ENCODE peak calls at places on chromosome 3, in four cellular contexts. S is A549, I is body of pancreas, X is endothelial cell of umbilical vein. K is an unnamed sample.

GRCh38 chr3:40550168-40550567 is 25.4 kb downstream of the ZNF621 start:
- DNase-seq in S (no peak), I (no peak), X (no peak), K (no peak)

GRCh38 chr3:23331141-23331935 is 128.2 kb downstream of the UBE2E2 start:
- DNase-seq in S (no peak), I (no peak), X (no peak), K (no peak)

GRCh38 chr3:35385271-35385670 is 254.1 kb upstream of the ARPP21 start:
- DNase-seq in S (no peak), I (no peak), X (no peak), K (no peak)

GRCh38 chr3:86845731-86846130 is 145.2 kb downstream of the VGLL3 start:
- DNase-seq in S (no peak), I (no peak), X (no peak), K (no peak)

GRCh38 chr3:27903447-27903846 is 181.3 kb upstream of the EOMES start:
- DNase-seq in S (no peak), I (no peak), X (no peak), K (no peak)

GRCh38 chr3:79684041-79684440 is 83.8 kb downstream of the ROBO1 start:
- DNase-seq in S (no peak), I (no peak), X (no peak), K (no peak)

GRCh38 chr3:168812234-168812633 is 716.5 kb upstream of the GOLIM4 start:
- DNase-seq in S (no peak), I (no peak), X (no peak), K (no peak)

GRCh38 chr3:133910422-133910821 is 14.7 kb upstream of the RAB6B start:
- DNase-seq in S (no peak), I (no peak), X (no peak), K (no peak)

GRCh38 chr3:116314476-116314875 is 130.8 kb downstream of the LSAMP start:
- DNase-seq in S (no peak), I (no peak), X (no peak), K (no peak)

GRCh38 chr3:186241910-186242821 is 119.9 kb downstream of the DGKG start:
- DNase-seq in S (peak; percentile 92), I (peak; percentile 76), X (peak; percentile 33), K (peak; percentile 86)

GRCh38 chr3:143119974-143120715 is 574 bp downstream of the CHST2 start:
- DNase-seq in S (peak; percentile 18), I (peak; percentile 12), X (peak; percentile 19), K (peak; percentile 20)

GRCh38 chr3:144947895-144948294 is 976.3 kb downstream of the DIPK2A start:
- DNase-seq in S (no peak), I (no peak), X (no peak), K (no peak)

DNA sequence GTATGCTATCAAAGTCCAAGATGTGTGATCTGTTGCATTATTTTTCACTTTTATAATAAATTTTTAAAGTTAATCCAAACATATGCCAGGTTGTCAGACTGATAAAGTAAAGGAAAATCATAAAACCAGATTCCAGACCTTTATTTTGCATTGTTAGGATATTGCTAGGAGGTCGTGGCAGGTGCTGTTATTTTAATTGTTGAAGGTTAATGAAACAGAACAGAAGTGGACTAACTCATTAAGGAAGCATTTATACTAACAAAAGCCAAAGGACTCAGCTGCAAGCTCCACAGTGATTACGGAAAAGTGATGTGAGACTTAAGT is 63.1 kb downstream of the DCLK3 start:
- DNase-seq in S (no peak), I (no peak), X (no peak), K (no peak)
- TF ChIP-seq CTCF in S (no peak), I (no peak), X (no peak), K (no peak)

GRCh38 chr3:183287301-183287971 is 34.4 kb downstream of the B3GNT5 start:
- DNase-seq in S (no peak), I (no peak), X (peak; percentile 30), K (no peak)

GRCh38 chr3:183283886-183284285 is 30.8 kb downstream of the B3GNT5 start:
- DNase-seq in S (no peak), I (no peak), X (no peak), K (no peak)

GRCh38 chr3:183285318-183285717 is 32.3 kb downstream of the B3GNT5 start:
- DNase-seq in S (no peak), I (no peak), X (no peak), K (no peak)

GRCh38 chr3:183284570-183284969 is 31.5 kb downstream of the B3GNT5 start:
- DNase-seq in S (no peak), I (no peak), X (no peak), K (no peak)

GRCh38 chr3:183285828-183286457 is 32.9 kb downstream of the B3GNT5 start:
- DNase-seq in S (peak; percentile 93), I (peak; percentile 77), X (peak; percentile 97), K (peak; percentile 92)
- TF ChIP-seq POLR2A in S (no peak), I (peak; percentile 28), X (no peak), K (no peak)

GRCh38 chr3:136293279-136293678 is 43.1 kb downstream of the PCCB start:
- DNase-seq in S (no peak), I (no peak), X (no peak), K (no peak)
- TF ChIP-seq CTCF in S (no peak), I (no peak), X (no peak), K (no peak)

DNA sequence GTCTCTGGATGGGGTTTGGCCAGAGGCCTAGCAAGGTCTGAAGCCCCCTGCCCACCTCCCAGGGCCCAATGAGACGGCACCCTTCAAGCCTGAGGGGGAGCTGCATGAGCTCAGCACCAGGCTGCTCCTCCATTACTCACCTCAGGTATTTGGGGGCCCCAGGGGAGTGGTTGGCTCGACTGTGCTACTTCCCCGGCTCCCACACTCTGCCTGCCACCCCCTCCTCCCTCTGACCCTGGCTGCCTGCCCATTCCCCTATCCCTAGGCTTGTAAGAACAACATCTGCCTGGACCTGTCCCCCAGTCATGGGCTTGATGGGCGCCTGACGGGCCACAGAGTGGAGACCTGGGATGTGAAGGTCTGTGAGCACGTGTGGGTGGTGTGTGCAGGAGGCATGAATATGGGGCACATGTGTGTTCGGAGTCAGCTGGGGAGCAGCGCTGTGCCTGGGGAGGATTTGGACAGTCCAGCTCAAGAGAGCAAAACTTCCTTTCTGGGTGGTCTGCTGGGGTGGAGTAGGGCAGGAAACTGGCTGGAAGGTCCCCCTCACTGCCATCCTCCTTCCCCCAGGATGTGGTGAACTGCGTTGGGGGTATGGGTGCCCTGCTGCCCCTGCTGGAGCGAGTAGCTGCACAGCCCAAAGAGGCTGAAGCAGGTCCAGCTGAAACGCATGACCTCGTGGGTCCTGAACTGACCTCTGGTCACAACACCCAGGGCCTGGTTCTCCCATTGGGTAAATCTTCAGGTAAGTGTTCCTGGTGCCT is 17.4 kb downstream of the NBEAL2 start:
- DNase-seq in S (no peak), I (peak; percentile 12), X (no peak), K (no peak)
- TF ChIP-seq POLR2A in S (no peak), I (no peak), X (no peak), K (no peak)

GRCh38 chr3:177642482-177643163 is 445.3 kb upstream of the TBL1XR1 start:
- DNase-seq in S (no peak), I (no peak), X (no peak), K (no peak)
- TF ChIP-seq CTCF in S (no peak), I (no peak), X (no peak), K (no peak)

GRCh38 chr3:119418641-119419040 is 44.8 kb downstream of the TMEM39A start:
- DNase-seq in S (no peak), I (no peak), X (no peak), K (no peak)

GRCh38 chr3:119420196-119420595 is 43.2 kb downstream of the TMEM39A start:
- DNase-seq in S (no peak), I (no peak), X (peak; percentile 15), K (no peak)

GRCh38 chr3:119413603-119414280 is 49.7 kb downstream of the TMEM39A start:
- DNase-seq in S (no peak), I (no peak), X (no peak), K (no peak)

GRCh38 chr3:119418091-119418512 is 45.3 kb downstream of the TMEM39A start:
- DNase-seq in S (no peak), I (no peak), X (no peak), K (no peak)
- TF ChIP-seq POLR2A in S (no peak), I (no peak), X (no peak), K (no peak)